ENCODE peak calls at places on chromosomes 13 and 19, in nine cellular contexts. K is NCI-H2029 treated with DMSO at 0.1 percent for 48 hours; Z is ovary; Q is GM23248; A is CD4-positive, alpha-beta memory T cell; T is stimulated activated CD8-positive, alpha-beta memory T cell treated with anti-CD3 and anti-CD28 coated beads, Interleukin-4, amount 100 ng/mL, for 1 hour; O is ecto neural progenitor cell; G is B cell; D is LHCN-M2. W is an unnamed sample.

GRCh38 chr13:28059214-28059613 is 41.2 kb downstream of the FLT3 start:
- DNase-seq in K (no peak), Z (no peak), Q (peak), A (peak), T (peak), O (peak), G (peak), D (peak), W (no peak)

GRCh38 chr13:50208826-50209335 is 193.6 kb downstream of the KCNRG start:
- DNase-seq in K (no peak), Z (no peak), Q (peak), A (no peak), T (no peak), O (peak), G (peak), D (peak), W (no peak)

GRCh38 chr19:53333071-53333465 is 481 bp upstream of the ZNF845 start:
- DNase-seq in K (no peak), Z (peak), Q (peak), A (no peak), T (peak), O (peak), G (no peak), D (no peak), W (no peak)

GRCh38 chr13:94548382-94549240 is 47.3 kb downstream of the TGDS start:
- DNase-seq in K (no peak), Z (peak), Q (peak), A (no peak), T (no peak), O (no peak), G (peak), D (no peak), W (peak)

GRCh38 chr19:3415695-3416094 is 49.3 kb downstream of the NFIC start:
- DNase-seq in K (no peak), Z (no peak), Q (no peak), A (no peak), T (no peak), O (no peak), G (no peak), D (no peak), W (no peak)

GRCh38 chr13:53782400-53783030 is 753.9 kb downstream of the OLFM4 start:
- DNase-seq in K (peak), Z (no peak), Q (peak), A (peak), T (no peak), O (peak), G (no peak), D (peak), W (no peak)

GRCh38 chr13:80214050-80214449 is 126.9 kb downstream of the SPRY2 start:
- DNase-seq in K (no peak), Z (no peak), Q (no peak), A (no peak), T (no peak), O (no peak), G (no peak), D (no peak), W (no peak)

GRCh38 chr13:39016789-39017188 is 21.1 kb downstream of the PROSER1 start:
- DNase-seq in K (no peak), Z (no peak), Q (peak), A (no peak), T (no peak), O (no peak), G (no peak), D (peak), W (no peak)

GRCh38 chr13:43411741-43412140 is 375.0 kb downstream of the ENOX1 start:
- DNase-seq in K (no peak), Z (peak), Q (no peak), A (no peak), T (no peak), O (no peak), G (no peak), D (no peak), W (no peak)

GRCh38 chr19:48613024-48613851 is 1.6 kb downstream of the FAM83E start:
- DNase-seq in K (no peak), Z (no peak), Q (no peak), A (no peak), T (no peak), O (peak), G (no peak), D (peak), W (no peak)

GRCh38 chr13:111577429-111577828 is 257.0 kb downstream of the TEX29 start:
- DNase-seq in K (no peak), Z (no peak), Q (no peak), A (no peak), T (no peak), O (no peak), G (no peak), D (no peak), W (no peak)

GRCh38 chr19:34577531-34578101 is 96.1 kb downstream of the WTIP start:
- DNase-seq in K (no peak), Z (no peak), Q (peak), A (no peak), T (no peak), O (no peak), G (no peak), D (no peak), W (no peak)

W was measured in SW 1271.